ENCODE peak calls at places on chromosomes 12 and 14, in six cellular contexts. One of them, this sample, is unnamed.

GRCh38 chr12:38771871-38772270 is 133.5 kb downstream of the CPNE8 start:
- DNase-seq in tibial nerve: no peak
- DNase-seq in psoas muscle: no peak
- DNase-seq in esophagus muscularis mucosa: no peak
- DNase-seq in GM13976: no peak
- DNase-seq in BJ: no peak
- DNase-seq in this sample: no peak

GRCh38 chr12:74337951-74338350 is 199.7 kb upstream of the ATXN7L3B start:
- DNase-seq in tibial nerve: no peak
- DNase-seq in psoas muscle: no peak
- DNase-seq in esophagus muscularis mucosa: no peak
- DNase-seq in GM13976: no peak
- DNase-seq in BJ: no peak
- DNase-seq in this sample: no peak

GRCh38 chr12:117331691-117332090 is 29.7 kb downstream of the NOS1 start:
- DNase-seq in tibial nerve: no peak
- DNase-seq in psoas muscle: no peak
- DNase-seq in esophagus muscularis mucosa: no peak
- DNase-seq in GM13976: no peak
- DNase-seq in BJ: no peak
- DNase-seq in this sample: no peak

GRCh38 chr12:122022393-122023338 is 982 bp downstream of the BCL7A start:
- DNase-seq in tibial nerve: no peak
- DNase-seq in psoas muscle: no peak
- DNase-seq in esophagus muscularis mucosa: no peak
- DNase-seq in GM13976: peak
- DNase-seq in BJ: no peak
- DNase-seq in this sample: peak

GRCh38 chr14:98962118-98962517 is 309.9 kb downstream of the BCL11B start:
- DNase-seq in tibial nerve: no peak
- DNase-seq in psoas muscle: no peak
- DNase-seq in esophagus muscularis mucosa: peak
- DNase-seq in GM13976: no peak
- DNase-seq in BJ: no peak
- DNase-seq in this sample: no peak

GRCh38 chr12:132471011-132471857 is 18.7 kb upstream of the FBRSL1 start:
- DNase-seq in tibial nerve: no peak
- DNase-seq in psoas muscle: no peak
- DNase-seq in esophagus muscularis mucosa: no peak
- DNase-seq in GM13976: no peak
- DNase-seq in BJ: no peak
- DNase-seq in this sample: no peak

GRCh38 chr14:103520657-103521437 is 1.8 kb downstream of the CKB start:
- DNase-seq in tibial nerve: peak
- DNase-seq in psoas muscle: peak
- DNase-seq in esophagus muscularis mucosa: no peak
- DNase-seq in GM13976: peak
- DNase-seq in BJ: no peak
- DNase-seq in this sample: peak

GRCh38 chr14:97785495-97785894 is 988.3 kb downstream of the VRK1 start:
- DNase-seq in tibial nerve: no peak
- DNase-seq in psoas muscle: no peak
- DNase-seq in esophagus muscularis mucosa: no peak
- DNase-seq in GM13976: no peak
- DNase-seq in BJ: no peak
- DNase-seq in this sample: no peak

GRCh38 chr12:127130506-127131100 is 1136.4 kb upstream of the TMEM132C start:
- DNase-seq in tibial nerve: no peak
- DNase-seq in psoas muscle: no peak
- DNase-seq in esophagus muscularis mucosa: peak
- DNase-seq in GM13976: no peak
- DNase-seq in BJ: no peak
- DNase-seq in this sample: no peak

GRCh38 chr12:115325858-115326257 is 641.9 kb upstream of the TBX3 start:
- DNase-seq in tibial nerve: no peak
- DNase-seq in psoas muscle: no peak
- DNase-seq in esophagus muscularis mucosa: no peak
- DNase-seq in GM13976: no peak
- DNase-seq in BJ: no peak
- DNase-seq in this sample: no peak

GRCh38 chr12:64558754-64559153 is 51.5 kb upstream of the RASSF3 start:
- DNase-seq in tibial nerve: no peak
- DNase-seq in psoas muscle: no peak
- DNase-seq in esophagus muscularis mucosa: no peak
- DNase-seq in GM13976: no peak
- DNase-seq in BJ: no peak
- DNase-seq in this sample: no peak

GRCh38 chr12:62861157-62861535 is 73.8 kb downstream of the PPM1H start:
- DNase-seq in tibial nerve: no peak
- DNase-seq in psoas muscle: no peak
- DNase-seq in esophagus muscularis mucosa: no peak
- DNase-seq in GM13976: no peak
- DNase-seq in BJ: no peak
- DNase-seq in this sample: no peak
- TF ChIP-seq CTCF in tibial nerve: no peak
- TF ChIP-seq CTCF in psoas muscle: no peak
- TF ChIP-seq CTCF in esophagus muscularis mucosa: no peak
- TF ChIP-seq CTCF in GM13976: no peak
- TF ChIP-seq CTCF in BJ: no peak
- TF ChIP-seq CTCF in this sample: no peak

GRCh38 chr14:53412819-53413664 is 259.9 kb upstream of the DDHD1 start:
- DNase-seq in tibial nerve: no peak
- DNase-seq in psoas muscle: no peak
- DNase-seq in esophagus muscularis mucosa: no peak
- DNase-seq in GM13976: no peak
- DNase-seq in BJ: no peak
- DNase-seq in this sample: no peak
- TF ChIP-seq CTCF in tibial nerve: no peak
- TF ChIP-seq CTCF in psoas muscle: no peak
- TF ChIP-seq CTCF in esophagus muscularis mucosa: peak
- TF ChIP-seq CTCF in GM13976: peak
- TF ChIP-seq CTCF in BJ: peak
- TF ChIP-seq CTCF in this sample: peak

GRCh38 chr14:22871200-22871961 is at the start of gene LRP10:
- DNase-seq in tibial nerve: peak
- DNase-seq in psoas muscle: peak
- DNase-seq in esophagus muscularis mucosa: peak
- DNase-seq in GM13976: peak
- DNase-seq in BJ: no peak
- DNase-seq in this sample: peak
- TF ChIP-seq CTCF in tibial nerve: peak
- TF ChIP-seq CTCF in psoas muscle: no peak
- TF ChIP-seq CTCF in esophagus muscularis mucosa: no peak
- TF ChIP-seq CTCF in GM13976: no peak
- TF ChIP-seq CTCF in BJ: no peak
- TF ChIP-seq CTCF in this sample: no peak

GRCh38 chr12:78118486-78118885 is 287.8 kb downstream of the NAV3 start:
- DNase-seq in tibial nerve: no peak
- DNase-seq in psoas muscle: no peak
- DNase-seq in esophagus muscularis mucosa: no peak
- DNase-seq in GM13976: no peak
- DNase-seq in BJ: no peak
- DNase-seq in this sample: peak

GRCh38 chr12:78120866-78121590 is 290.3 kb downstream of the NAV3 start:
- DNase-seq in tibial nerve: peak
- DNase-seq in psoas muscle: no peak
- DNase-seq in esophagus muscularis mucosa: no peak
- DNase-seq in GM13976: peak
- DNase-seq in BJ: no peak
- DNase-seq in this sample: peak

GRCh38 chr12:78119351-78119918 is 288.7 kb downstream of the NAV3 start:
- DNase-seq in tibial nerve: no peak
- DNase-seq in psoas muscle: no peak
- DNase-seq in esophagus muscularis mucosa: no peak
- DNase-seq in GM13976: no peak
- DNase-seq in BJ: no peak
- DNase-seq in this sample: no peak

GRCh38 chr12:78115889-78116288 is 285.2 kb downstream of the NAV3 start:
- DNase-seq in tibial nerve: no peak
- DNase-seq in psoas muscle: no peak
- DNase-seq in esophagus muscularis mucosa: no peak
- DNase-seq in GM13976: no peak
- DNase-seq in BJ: no peak
- DNase-seq in this sample: peak

DNA sequence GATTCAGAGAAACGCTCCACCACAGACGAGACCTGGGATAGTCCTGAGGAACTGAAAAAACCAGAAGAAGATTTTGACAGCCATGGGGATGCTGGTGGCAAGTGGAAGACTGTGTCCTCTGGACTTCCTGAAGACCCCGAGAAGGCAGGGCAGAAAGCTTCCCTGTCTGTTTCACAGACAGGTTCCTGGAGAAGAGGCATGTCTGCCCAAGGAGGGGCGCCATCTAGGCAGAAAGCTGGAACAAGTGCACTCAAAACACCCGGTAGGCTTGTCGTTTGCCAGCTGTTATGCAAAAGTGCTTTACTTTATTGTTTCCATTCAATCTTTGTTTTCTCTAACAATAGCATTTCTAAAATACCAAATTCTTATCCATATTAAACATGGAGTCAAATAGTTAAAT is 287.3 kb downstream of the NAV3 start:
- DNase-seq in tibial nerve: no peak
- DNase-seq in psoas muscle: no peak
- DNase-seq in esophagus muscularis mucosa: no peak
- DNase-seq in GM13976: no peak
- DNase-seq in BJ: no peak
- DNase-seq in this sample: peak
- TF ChIP-seq CTCF in tibial nerve: no peak
- TF ChIP-seq CTCF in psoas muscle: no peak
- TF ChIP-seq CTCF in esophagus muscularis mucosa: no peak
- TF ChIP-seq CTCF in GM13976: no peak
- TF ChIP-seq CTCF in BJ: no peak
- TF ChIP-seq CTCF in this sample: peak

GRCh38 chr14:48690349-48690748 is 895.8 kb downstream of the RPS29 start:
- DNase-seq in tibial nerve: no peak
- DNase-seq in psoas muscle: no peak
- DNase-seq in esophagus muscularis mucosa: no peak
- DNase-seq in GM13976: no peak
- DNase-seq in BJ: no peak
- DNase-seq in this sample: no peak
- TF ChIP-seq CTCF in tibial nerve: no peak
- TF ChIP-seq CTCF in psoas muscle: no peak
- TF ChIP-seq CTCF in esophagus muscularis mucosa: no peak
- TF ChIP-seq CTCF in GM13976: no peak
- TF ChIP-seq CTCF in BJ: no peak
- TF ChIP-seq CTCF in this sample: no peak

GRCh38 chr14:53875337-53875897 is 81.2 kb downstream of the BMP4 start:
- DNase-seq in tibial nerve: no peak
- DNase-seq in psoas muscle: no peak
- DNase-seq in esophagus muscularis mucosa: no peak
- DNase-seq in GM13976: peak
- DNase-seq in BJ: peak
- DNase-seq in this sample: peak
- TF ChIP-seq CTCF in tibial nerve: no peak
- TF ChIP-seq CTCF in psoas muscle: no peak
- TF ChIP-seq CTCF in esophagus muscularis mucosa: no peak
- TF ChIP-seq CTCF in GM13976: no peak
- TF ChIP-seq CTCF in BJ: no peak
- TF ChIP-seq CTCF in this sample: no peak